ENCODE peak calls at places on chromosomes 5 and 9, in four cellular contexts. C is mesenchymal stem cell, V is H1, H is neuronal stem cell. L is an unnamed sample.

GRCh38 chr9:12723409-12724028 is 30.3 kb downstream of the TYRP1 start:
- DNase-seq in C (peak; percentile 30), V (no peak), H (no peak), L (no peak)

GRCh38 chr9:19699757-19700156 is 89.1 kb downstream of the SLC24A2 start:
- DNase-seq in C (no peak), V (no peak), H (no peak), L (peak; percentile 35)

GRCh38 chr5:180090769-180091546 is 19.4 kb upstream of the RNF130 start:
- DNase-seq in C (peak; percentile 50), V (no peak), H (no peak), L (peak; percentile 90)

GRCh38 chr9:108663381-108663876 is 192.4 kb downstream of the ACTL7B start:
- DNase-seq in C (peak; percentile 20), V (no peak), H (no peak), L (no peak)

GRCh38 chr9:91751922-91752321 is 198.1 kb downstream of the ROR2 start:
- DNase-seq in C (peak; percentile 41), V (no peak), H (no peak), L (no peak)

GRCh38 chr5:172439785-172440480 is 14.4 kb downstream of the SH3PXD2B start:
- DNase-seq in C (no peak), V (no peak), H (no peak), L (no peak)

GRCh38 chr9:80496901-80497565 is 925.3 kb downstream of the TLE4 start:
- DNase-seq in C (no peak), V (no peak), H (no peak), L (no peak)

GRCh38 chr9:17625644-17626388 is 47.0 kb downstream of the SH3GL2 start:
- DNase-seq in C (no peak), V (no peak), H (no peak), L (no peak)

GRCh38 chr5:76689321-76690026 is 26.5 kb upstream of the F2R start:
- DNase-seq in C (peak; percentile 90), V (no peak), H (no peak), L (no peak)

GRCh38 chr5:5100635-5101034 is 39.5 kb upstream of the ADAMTS16 start:
- DNase-seq in C (no peak), V (no peak), H (no peak), L (no peak)

GRCh38 chr5:172941067-172941516 is 18.1 kb upstream of the RPL26L1 start:
- DNase-seq in C (no peak), V (no peak), H (no peak), L (no peak)

GRCh38 chr9:38339087-38339486 is 53.4 kb upstream of the ALDH1B1 start:
- DNase-seq in C (peak; percentile 7), V (no peak), H (no peak), L (no peak)

GRCh38 chr9:3157011-3157410 is 313.1 kb upstream of the PUM3 start:
- DNase-seq in C (no peak), V (no peak), H (no peak), L (no peak)

GRCh38 chr5:18553269-18553668 is 919.0 kb downstream of the TAF11L14 start:
- DNase-seq in C (peak; percentile 74), V (no peak), H (no peak), L (no peak)

GRCh38 chr9:75186767-75187380 is 98.6 kb downstream of the OSTF1 start:
- DNase-seq in C (peak; percentile 36), V (no peak), H (no peak), L (no peak)

GRCh38 chr5:130151239-130151638 is 247.0 kb downstream of the CHSY3 start:
- DNase-seq in C (no peak), V (no peak), H (no peak), L (no peak)

GRCh38 chr5:114419941-114420340 is 58.1 kb downstream of the KCNN2 start:
- DNase-seq in C (peak; percentile 42), V (no peak), H (no peak), L (no peak)

GRCh38 chr9:89696780-89697179 is 92.0 kb downstream of the GADD45G start:
- DNase-seq in C (no peak), V (no peak), H (no peak), L (no peak)

GRCh38 chr5:120055858-120056257 is 408.2 kb upstream of the PRR16 start:
- DNase-seq in C (peak; percentile 62), V (no peak), H (no peak), L (no peak)

GRCh38 chr9:114185570-114185969 is 30.2 kb downstream of the COL27A1 start:
- DNase-seq in C (no peak), V (no peak), H (no peak), L (no peak)

GRCh38 chr5:21654-22233 is 70.2 kb upstream of the PLEKHG4B start:
- DNase-seq in C (no peak), V (no peak), H (no peak), L (no peak)

GRCh38 chr9:86507119-86507731 is 153.0 kb upstream of the TUT7 start:
- DNase-seq in C (no peak), V (no peak), H (no peak), L (no peak)

GRCh38 chr5:150801117-150801927 is 22.8 kb downstream of the SMIM3 start:
- DNase-seq in C (peak; percentile 84), V (no peak), H (peak; percentile 53), L (peak; percentile 74)

GRCh38 chr5:177098772-177099152 is 12.0 kb downstream of the FGFR4 start:
- DNase-seq in C (peak; percentile 82), V (no peak), H (no peak), L (peak; percentile 32)

GRCh38 chr9:79384506-79384905 is 187.3 kb upstream of the TLE4 start:
- DNase-seq in C (no peak), V (no peak), H (no peak), L (no peak)

GRCh38 chr9:92740969-92741368 is 23.7 kb downstream of the BICD2 start:
- DNase-seq in C (no peak), V (no peak), H (no peak), L (no peak)

GRCh38 chr9:114112778-114113585 is 13.9 kb upstream of the KIF12 start:
- DNase-seq in C (peak; percentile 45), V (no peak), H (no peak), L (no peak)

GRCh38 chr9:131238402-131239021 is 37.8 kb downstream of the FAM78A start:
- DNase-seq in C (peak; percentile 53), V (no peak), H (peak; percentile 21), L (no peak)

GRCh38 chr9:69139596-69139995 is 34.5 kb upstream of the TJP2 start:
- DNase-seq in C (no peak), V (no peak), H (no peak), L (peak; percentile 12)

GRCh38 chr5:138874771-138875628 is at the start of gene LRRTM2:
- DNase-seq in C (peak; percentile 92), V (no peak), H (no peak), L (no peak)

GRCh38 chr9:129318121-129319075 is 140.3 kb upstream of the IER5L start:
- DNase-seq in C (peak; percentile 47), V (no peak), H (no peak), L (peak; percentile 28)
- H2BK12ac ChIP-seq in C (peak overlapping the region; percentile 85), V (no peak overlapping the region), H (no peak overlapping the region), L (no peak overlapping the region)

GRCh38 chr9:127805620-127806019 is 2.9 kb downstream of the FPGS start:
- DNase-seq in C (no peak), V (peak; percentile 47), H (no peak), L (peak; percentile 88)

GRCh38 chr9:127802576-127803443 is at the start of gene FPGS:
- DNase-seq in C (peak; percentile 88), V (peak; percentile 65), H (peak; percentile 82), L (peak; percentile 92)

GRCh38 chr9:127806871-127807270 is 4.2 kb downstream of the FPGS start:
- DNase-seq in C (no peak), V (no peak), H (no peak), L (no peak)

GRCh38 chr9:127803507-127804352 is 1.0 kb downstream of the FPGS start:
- DNase-seq in C (peak; percentile 30), V (no peak), H (no peak), L (no peak)

DNA sequence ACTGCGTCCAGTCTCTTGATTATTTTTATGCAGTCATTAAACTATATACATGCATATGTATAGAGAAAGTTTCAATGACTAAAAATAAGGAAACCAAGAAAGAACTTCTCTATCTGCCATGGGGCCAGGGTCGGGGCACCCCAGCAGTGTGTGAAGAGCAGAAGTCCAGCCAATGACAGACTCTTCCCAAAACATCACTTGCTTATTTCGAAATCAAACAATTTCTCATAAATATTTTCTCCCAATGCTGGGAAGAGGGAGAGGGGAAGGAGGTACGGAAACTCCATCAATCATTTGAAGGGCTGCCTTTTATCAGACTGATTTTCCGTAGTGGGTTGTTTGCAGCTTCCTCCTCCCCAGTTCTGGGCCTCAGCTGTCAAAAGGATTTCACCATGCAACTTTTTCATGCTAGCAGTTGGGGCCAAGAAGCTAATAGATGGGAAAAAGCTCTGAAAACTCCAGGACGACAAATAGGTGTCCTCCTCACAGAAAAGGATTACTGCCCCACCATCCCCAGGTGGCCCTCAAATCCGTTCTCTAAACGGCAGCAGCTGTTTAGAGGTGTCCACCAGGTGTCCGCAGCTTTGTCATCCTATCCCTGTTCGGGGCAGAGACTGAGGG is 617 bp upstream of the FPGS start:
- DNase-seq in C (peak; percentile 74), V (no peak), H (no peak), L (no peak)
- H2BK120ac ChIP-seq in C (no peak overlapping the region), V (no peak overlapping the region), H (no peak overlapping the region), L (no peak overlapping the region)

DNA sequence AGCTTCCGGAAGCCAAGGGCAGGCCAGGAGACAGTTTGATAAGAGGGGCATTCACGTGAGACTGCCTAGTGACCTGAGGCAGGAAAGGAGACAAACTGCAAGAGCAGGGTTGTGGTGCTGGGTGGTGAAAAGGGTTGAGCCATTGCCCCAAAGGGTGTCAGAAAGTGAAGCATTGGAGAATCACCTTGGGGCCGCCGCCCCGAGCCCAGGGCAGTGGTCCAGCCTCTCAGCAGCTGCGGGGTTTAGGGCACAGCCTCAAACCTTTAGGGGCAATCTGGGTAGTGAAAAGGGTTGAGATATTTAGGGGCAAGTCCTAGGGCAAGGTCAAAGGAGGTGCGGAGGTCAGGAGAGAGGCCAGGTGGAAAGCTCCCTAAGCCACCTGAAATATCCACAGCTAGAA is 10.4 kb upstream of the ANKRD33B start:
- DNase-seq in C (no peak), V (no peak), H (no peak), L (no peak)
- H2BK12ac ChIP-seq in C (peak overlapping the region; percentile 40), V (peak overlapping the region; percentile 96), H (no peak overlapping the region), L (no peak overlapping the region)

DNA sequence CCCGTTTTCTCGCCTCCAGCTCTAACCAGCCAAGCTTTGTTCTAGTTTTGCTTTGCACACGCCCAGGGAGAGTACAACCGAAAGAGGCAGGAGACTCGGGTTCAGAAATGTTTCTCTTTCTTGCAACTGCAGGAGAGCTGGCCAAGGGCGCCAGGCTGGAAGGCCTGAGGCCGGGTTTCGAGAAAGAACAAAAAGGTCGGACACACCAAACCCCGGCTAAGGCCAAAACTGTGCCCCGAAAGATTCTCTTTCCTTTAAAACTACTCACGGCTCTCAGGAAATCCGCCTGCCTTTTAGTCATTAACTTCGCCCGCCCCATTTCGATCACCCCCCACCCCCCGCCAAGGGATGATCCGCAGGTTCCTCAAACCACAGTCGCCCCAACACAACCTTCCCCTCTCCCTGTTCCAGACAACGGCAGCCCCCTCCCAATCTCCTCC is 624 bp downstream of the FEM1C start:
- DNase-seq in C (peak; percentile 76), V (no peak), H (peak; percentile 31), L (no peak)
- H2BK120ac ChIP-seq in C (peak overlapping the region; percentile 92), V (no peak overlapping the region), H (no peak overlapping the region), L (no peak overlapping the region)

GRCh38 chr5:174732040-174733020 is 7.9 kb downstream of the MSX2 start:
- DNase-seq in C (no peak), V (no peak), H (no peak), L (peak; percentile 59)
- H2BK12ac ChIP-seq in C (no peak overlapping the region), V (peak overlapping the region; percentile 60), H (no peak overlapping the region), L (no peak overlapping the region)

GRCh38 chr5:135203593-135204036 is 169.6 kb upstream of the PITX1 start:
- DNase-seq in C (peak; percentile 17), V (no peak), H (no peak), L (no peak)
- H2BK120ac ChIP-seq in C (no peak overlapping the region), V (no peak overlapping the region), H (no peak overlapping the region), L (no peak overlapping the region)

GRCh38 chr5:36665638-36666037 is 59.2 kb downstream of the SLC1A3 start:
- DNase-seq in C (no peak), V (no peak), H (no peak), L (no peak)
- H2BK12ac ChIP-seq in C (no peak overlapping the region), V (no peak overlapping the region), H (no peak overlapping the region), L (no peak overlapping the region)

L was measured in H9.